ENCODE peak calls at places on chromosomes 12 and 14, in four cellular contexts. M, K, W and Z are unnamed samples.

GRCh38 chr12:106205208-106206069 is 42.4 kb downstream of the CKAP4 start:
- DNase-seq in M (no peak), K (no peak), W (no peak), Z (no peak)

GRCh38 chr14:39364509-39364908 is 67.7 kb downstream of the FBXO33 start:
- DNase-seq in M (no peak), K (no peak), W (no peak), Z (no peak)

GRCh38 chr12:43976027-43976426 is 140.1 kb downstream of the TMEM117 start:
- DNase-seq in M (no peak), K (no peak), W (no peak), Z (no peak)

GRCh38 chr14:65936342-65936741 is 523.8 kb downstream of the FUT8 start:
- DNase-seq in M (no peak), K (no peak), W (no peak), Z (no peak)

GRCh38 chr14:94025720-94026119 is 420 bp upstream of the OTUB2 start:
- DNase-seq in M (no peak), K (no peak), W (no peak), Z (no peak)

GRCh38 chr14:89394920-89395319 is 22.1 kb downstream of the FOXN3 start:
- DNase-seq in M (no peak), K (no peak), W (no peak), Z (no peak)

GRCh38 chr14:105075364-105076295 is 10.4 kb upstream of the GPR132 start:
- DNase-seq in M (peak), K (peak), W (no peak), Z (no peak)

GRCh38 chr12:32756476-32757158 is 920 bp upstream of the YARS2 start:
- DNase-seq in M (no peak), K (peak), W (no peak), Z (no peak)

GRCh38 chr12:109605599-109606228 is 32.1 kb downstream of the MVK start:
- DNase-seq in M (no peak), K (peak), W (no peak), Z (no peak)

GRCh38 chr12:39272934-39273770 is 169.8 kb downstream of the KIF21A start:
- DNase-seq in M (peak), K (peak), W (no peak), Z (no peak)

GRCh38 chr14:58428011-58428807 is 690 bp downstream of the KIAA0586 start:
- DNase-seq in M (peak), K (peak), W (no peak), Z (no peak)

GRCh38 chr14:64410084-64410774 is 22.1 kb downstream of the MTHFD1 start:
- DNase-seq in M (no peak), K (no peak), W (no peak), Z (no peak)

GRCh38 chr14:24095196-24096068 is 1.3 kb downstream of the PCK2 start:
- DNase-seq in M (peak), K (peak), W (peak), Z (peak)

GRCh38 chr14:23561873-23562821 is 5.4 kb downstream of the AP1G2 start:
- DNase-seq in M (no peak), K (no peak), W (no peak), Z (no peak)

GRCh38 chr12:57632369-57632897 is 568 bp downstream of the B4GALNT1 start:
- DNase-seq in M (peak), K (peak), W (no peak), Z (peak)

GRCh38 chr12:14471497-14471896 is 96.2 kb downstream of the PLBD1 start:
- DNase-seq in M (no peak), K (no peak), W (no peak), Z (no peak)

GRCh38 chr14:61188936-61189808 is 92.0 kb downstream of the TMEM30B start:
- DNase-seq in M (peak), K (peak), W (no peak), Z (no peak)

GRCh38 chr12:32471601-32472001 is 72.2 kb downstream of the FGD4 start:
- DNase-seq in M (no peak), K (no peak), W (no peak), Z (no peak)

GRCh38 chr14:39857656-39858055 is 425.4 kb upstream of the FBXO33 start:
- DNase-seq in M (no peak), K (no peak), W (no peak), Z (no peak)

GRCh38 chr12:80226576-80226975 is 127.2 kb downstream of the OTOGL start:
- DNase-seq in M (no peak), K (no peak), W (no peak), Z (no peak)

GRCh38 chr12:58117201-58117600 is 175.8 kb downstream of the ATP23 start:
- DNase-seq in M (no peak), K (no peak), W (no peak), Z (no peak)

DNA sequence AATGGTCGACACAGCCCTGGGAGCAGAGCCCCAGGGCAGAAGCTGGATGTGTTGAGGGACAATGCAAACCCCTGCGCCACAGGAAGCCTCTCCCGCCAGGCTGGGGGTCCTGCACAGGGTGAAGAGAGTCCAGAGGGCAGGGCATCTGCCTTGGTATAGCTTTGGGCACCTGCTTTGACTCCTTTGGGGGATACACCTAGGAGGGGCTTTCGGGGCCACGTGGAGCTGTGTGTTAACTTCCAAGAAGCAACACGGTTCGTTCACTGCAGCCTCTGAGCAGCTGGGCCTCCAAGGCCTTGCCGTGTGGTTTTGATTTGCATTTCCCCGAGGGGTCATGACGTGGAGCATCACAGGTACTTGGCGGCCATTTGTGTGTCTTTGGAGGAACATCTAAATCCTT is 5.8 kb upstream of the PUS1 start:
- DNase-seq in M (no peak), K (no peak), W (peak), Z (no peak)
- TF ChIP-seq NRF1 in M (no peak), K (no peak), W (no peak), Z (no peak)

DNA sequence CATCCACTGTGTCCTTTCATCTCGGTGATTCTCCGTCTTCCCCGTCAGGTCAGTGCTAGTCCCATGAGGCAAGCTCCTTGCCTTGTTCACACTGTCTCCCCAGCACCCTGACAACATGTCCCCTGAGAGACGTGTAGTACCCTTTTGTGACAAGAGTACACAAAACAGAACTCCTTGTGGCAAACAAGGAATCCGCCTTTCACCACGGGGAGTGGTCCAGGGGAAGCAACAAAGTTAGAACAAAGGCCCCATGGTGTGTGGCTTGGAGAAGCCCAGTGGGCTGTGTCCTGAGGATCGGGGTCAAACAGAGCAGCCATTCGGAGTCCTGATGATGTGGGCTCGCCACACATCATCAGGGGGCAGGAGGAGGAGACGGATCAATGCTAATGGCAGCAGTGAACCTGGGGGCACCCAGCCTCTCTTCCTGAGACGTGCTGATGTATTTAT is 112.1 kb downstream of the DICER1 start:
- DNase-seq in M (no peak), K (no peak), W (no peak), Z (no peak)
- TF ChIP-seq NRF1 in M (no peak), K (no peak), W (no peak), Z (no peak)

DNA sequence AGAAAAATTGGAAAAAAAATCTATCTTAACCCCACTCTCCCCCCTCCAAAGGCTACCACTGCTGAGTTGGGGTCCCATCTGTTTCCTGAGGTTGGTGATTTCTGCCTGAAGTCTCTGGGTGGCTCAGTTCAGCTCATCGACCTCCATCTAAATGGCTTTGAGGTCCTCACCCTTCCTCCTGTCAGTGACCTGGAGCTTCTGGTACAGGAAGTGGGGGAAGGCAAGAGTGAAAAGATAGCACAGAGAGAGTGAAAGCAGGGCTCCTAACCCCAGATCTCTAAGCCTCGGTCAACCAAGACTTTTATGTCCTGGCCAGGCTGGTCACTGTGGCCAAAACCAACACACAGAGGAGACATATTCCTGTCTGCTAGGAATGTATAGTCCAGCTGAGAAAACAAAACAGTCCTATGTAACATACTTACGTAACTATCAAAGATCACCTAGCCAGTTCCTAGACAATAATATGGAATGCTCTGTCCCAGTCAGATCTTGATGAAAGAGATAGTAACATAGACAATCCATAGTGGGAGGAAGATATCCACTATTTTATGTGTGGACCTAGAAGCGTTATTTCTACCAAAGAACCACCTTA is 12.3 kb upstream of the KRT73 start:
- DNase-seq in M (no peak), K (no peak), W (no peak), Z (no peak)
- TF ChIP-seq NRF1 in M (no peak), K (no peak), W (no peak), Z (no peak)

GRCh38 chr14:100711117-100711462 is 15.6 kb upstream of the DLK1 start:
- DNase-seq in M (no peak), K (no peak), W (no peak), Z (no peak)

GRCh38 chr14:100712490-100712889 is 14.2 kb upstream of the DLK1 start:
- DNase-seq in M (no peak), K (no peak), W (no peak), Z (no peak)

GRCh38 chr14:100709956-100710284 is 16.8 kb upstream of the DLK1 start:
- DNase-seq in M (no peak), K (no peak), W (no peak), Z (no peak)

GRCh38 chr14:100710391-100711116 is 16.1 kb upstream of the DLK1 start:
- DNase-seq in M (no peak), K (no peak), W (no peak), Z (no peak)

GRCh38 chr14:100711493-100711892 is 15.2 kb upstream of the DLK1 start:
- DNase-seq in M (no peak), K (no peak), W (no peak), Z (no peak)
- TF ChIP-seq NRF1 in M (no peak), K (no peak), W (no peak), Z (no peak)

GRCh38 chr12:101501410-101502045 is 26.4 kb downstream of the SPIC start:
- DNase-seq in M (no peak), K (no peak), W (no peak), Z (no peak)
- TF ChIP-seq NRF1 in M (no peak), K (no peak), W (no peak), Z (no peak)

DNA sequence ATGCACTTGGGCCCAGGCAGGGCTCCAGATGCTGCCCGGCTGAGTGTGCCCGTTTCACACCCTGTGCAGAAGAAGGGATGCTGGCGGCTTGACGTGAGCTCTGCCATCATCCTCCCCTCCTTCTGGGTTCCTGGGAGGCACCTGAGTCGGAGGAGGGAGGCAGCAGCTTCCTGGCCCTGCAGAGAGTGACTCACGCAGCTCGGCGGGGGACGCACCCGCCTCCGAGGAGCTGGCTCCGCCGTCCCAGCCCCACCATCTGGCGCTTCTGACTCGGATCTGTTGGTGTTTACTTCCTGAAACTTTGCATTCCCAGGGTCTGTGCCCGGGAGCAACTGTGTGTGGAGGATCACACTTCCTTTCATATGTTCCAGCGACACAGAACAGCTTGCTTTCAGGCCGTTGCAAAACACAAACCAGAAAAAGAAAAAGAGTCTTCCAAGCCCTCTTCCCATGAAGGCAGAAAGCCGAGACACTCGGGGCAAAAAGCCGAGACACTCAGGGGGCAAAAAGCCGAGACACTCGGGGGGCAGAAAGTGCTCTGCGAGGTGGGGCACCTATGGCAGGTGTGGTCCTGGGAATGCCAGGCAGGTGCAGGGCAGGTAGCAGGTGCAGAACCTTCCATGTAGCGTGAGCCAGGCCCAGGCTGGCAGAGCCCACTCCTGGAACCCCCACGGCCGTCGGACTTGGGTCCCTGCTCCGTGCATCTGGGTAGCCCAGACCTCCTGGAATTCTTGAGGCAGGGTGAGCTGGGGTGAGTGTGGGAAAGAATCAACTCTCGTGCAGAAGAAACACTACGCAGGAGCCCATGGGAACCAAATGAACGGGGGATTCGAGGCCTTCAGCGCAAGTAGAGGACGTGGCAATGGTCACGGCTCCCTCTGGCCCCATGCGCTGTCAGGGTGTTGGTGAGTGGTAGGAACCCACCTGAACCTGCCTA is 27.6 kb upstream of the GALNT9 start:
- DNase-seq in M (peak), K (no peak), W (no peak), Z (no peak)
- TF ChIP-seq NRF1 in M (peak), K (no peak), W (no peak), Z (no peak)